ENCODE peak calls at places on chromosomes 2 and 18, in five cellular contexts. One of them, this sample, is unnamed.

GRCh38 chr2:223460774-223461211 is 141.4 kb downstream of the SCG2 start:
- DNase-seq in germinal center: no peak
- DNase-seq in T-helper 1 cell: no peak
- DNase-seq in Ammon's horn: peak; percentile 54
- DNase-seq in tibial nerve: no peak
- DNase-seq in this sample: no peak

GRCh38 chr2:144237108-144237507 is 282.8 kb downstream of the ZEB2 start:
- DNase-seq in Ammon's horn: no peak
- DNase-seq in tibial nerve: no peak
- DNase-seq in T-helper 1 cell: no peak
- DNase-seq in germinal center: no peak
- DNase-seq in this sample: no peak

GRCh38 chr2:23649819-23650218 is 264.8 kb downstream of the KLHL29 start:
- DNase-seq in germinal center: no peak
- DNase-seq in Ammon's horn: no peak
- DNase-seq in T-helper 1 cell: no peak
- DNase-seq in tibial nerve: no peak
- DNase-seq in this sample: no peak

GRCh38 chr2:119326938-119327337 is 39.7 kb downstream of the C2orf76 start:
- DNase-seq in T-helper 1 cell: no peak
- DNase-seq in tibial nerve: no peak
- DNase-seq in germinal center: no peak
- DNase-seq in Ammon's horn: no peak
- DNase-seq in this sample: no peak

GRCh38 chr2:197838036-197838435 is 33.6 kb downstream of the PLCL1 start:
- DNase-seq in T-helper 1 cell: no peak
- DNase-seq in Ammon's horn: peak; percentile 39
- DNase-seq in germinal center: no peak
- DNase-seq in tibial nerve: no peak
- DNase-seq in this sample: peak; percentile 32

GRCh38 chr2:46393352-46393820 is 86.0 kb upstream of the TMEM247 start:
- DNase-seq in Ammon's horn: no peak
- DNase-seq in T-helper 1 cell: no peak
- DNase-seq in tibial nerve: no peak
- DNase-seq in germinal center: no peak
- DNase-seq in this sample: no peak

GRCh38 chr2:39922679-39923416 is 143.8 kb upstream of the THUMPD2 start:
- DNase-seq in Ammon's horn: no peak
- DNase-seq in germinal center: no peak
- DNase-seq in T-helper 1 cell: no peak
- DNase-seq in tibial nerve: no peak
- DNase-seq in this sample: no peak

GRCh38 chr18:54358495-54358793 is 738 bp downstream of the C18orf54 start:
- DNase-seq in germinal center: no peak
- DNase-seq in Ammon's horn: no peak
- DNase-seq in T-helper 1 cell: no peak
- DNase-seq in tibial nerve: no peak
- DNase-seq in this sample: peak; percentile 12

GRCh38 chr18:46271488-46271887 is 167.3 kb downstream of the HAUS1 start:
- DNase-seq in Ammon's horn: no peak
- DNase-seq in tibial nerve: no peak
- DNase-seq in T-helper 1 cell: no peak
- DNase-seq in germinal center: no peak
- DNase-seq in this sample: no peak

GRCh38 chr2:64963719-64964118 is 25.5 kb upstream of the SLC1A4 start:
- DNase-seq in germinal center: no peak
- DNase-seq in Ammon's horn: no peak
- DNase-seq in T-helper 1 cell: no peak
- DNase-seq in tibial nerve: no peak
- DNase-seq in this sample: no peak

GRCh38 chr2:46448656-46449055 is 30.7 kb upstream of the TMEM247 start:
- DNase-seq in tibial nerve: no peak
- DNase-seq in germinal center: no peak
- DNase-seq in Ammon's horn: no peak
- DNase-seq in T-helper 1 cell: no peak
- DNase-seq in this sample: no peak

GRCh38 chr2:205698556-205699282 is 16.4 kb downstream of the NRP2 start:
- DNase-seq in germinal center: no peak
- DNase-seq in tibial nerve: no peak
- DNase-seq in Ammon's horn: no peak
- DNase-seq in T-helper 1 cell: no peak
- DNase-seq in this sample: no peak

GRCh38 chr2:28380185-28380584 is 12.5 kb upstream of the FOSL2 start:
- DNase-seq in T-helper 1 cell: no peak
- DNase-seq in germinal center: no peak
- DNase-seq in Ammon's horn: no peak
- DNase-seq in tibial nerve: no peak
- DNase-seq in this sample: no peak

GRCh38 chr18:61900504-61901281 is 7.9 kb upstream of the RNF152 start:
- DNase-seq in tibial nerve: no peak
- DNase-seq in Ammon's horn: no peak
- DNase-seq in germinal center: no peak
- DNase-seq in T-helper 1 cell: no peak
- DNase-seq in this sample: no peak

GRCh38 chr2:121640380-121641326 is 8.6 kb downstream of the CLASP1 start:
- DNase-seq in germinal center: no peak
- DNase-seq in T-helper 1 cell: no peak
- DNase-seq in Ammon's horn: peak; percentile 18
- DNase-seq in tibial nerve: no peak
- DNase-seq in this sample: peak; percentile 2

GRCh38 chr2:217837001-217837491 is 165.7 kb downstream of the TNS1 start:
- DNase-seq in Ammon's horn: peak; percentile 82
- DNase-seq in tibial nerve: peak; percentile 77
- DNase-seq in germinal center: no peak
- DNase-seq in T-helper 1 cell: no peak
- DNase-seq in this sample: no peak

GRCh38 chr18:72985686-72986085 is 117.9 kb upstream of the NETO1 start:
- DNase-seq in germinal center: no peak
- DNase-seq in Ammon's horn: no peak
- DNase-seq in T-helper 1 cell: no peak
- DNase-seq in tibial nerve: no peak
- DNase-seq in this sample: no peak

GRCh38 chr2:190466819-190467444 is 58.8 kb downstream of the MFSD6 start:
- DNase-seq in germinal center: no peak
- DNase-seq in tibial nerve: no peak
- DNase-seq in Ammon's horn: no peak
- DNase-seq in T-helper 1 cell: no peak
- DNase-seq in this sample: no peak

GRCh38 chr2:220198911-220199310 is 571.5 kb downstream of the SLC4A3 start:
- DNase-seq in Ammon's horn: peak; percentile 45
- DNase-seq in T-helper 1 cell: no peak
- DNase-seq in germinal center: no peak
- DNase-seq in tibial nerve: no peak
- DNase-seq in this sample: no peak

GRCh38 chr2:111975053-111975552 is 76.7 kb downstream of the MERTK start:
- DNase-seq in tibial nerve: no peak
- DNase-seq in T-helper 1 cell: no peak
- DNase-seq in Ammon's horn: peak; percentile 16
- DNase-seq in germinal center: no peak
- DNase-seq in this sample: no peak

GRCh38 chr18:26919656-26920055 is 54.1 kb upstream of the AQP4 start:
- DNase-seq in tibial nerve: no peak
- DNase-seq in T-helper 1 cell: no peak
- DNase-seq in germinal center: no peak
- DNase-seq in Ammon's horn: no peak
- DNase-seq in this sample: no peak

GRCh38 chr2:189131986-189132385 is 47.6 kb downstream of the COL5A2 start:
- DNase-seq in Ammon's horn: no peak
- DNase-seq in T-helper 1 cell: no peak
- DNase-seq in tibial nerve: no peak
- DNase-seq in germinal center: no peak
- DNase-seq in this sample: no peak

GRCh38 chr2:23711979-23712755 is 214.8 kb downstream of the ATAD2B start:
- DNase-seq in tibial nerve: no peak
- DNase-seq in germinal center: no peak
- DNase-seq in Ammon's horn: no peak
- DNase-seq in T-helper 1 cell: no peak
- DNase-seq in this sample: no peak

GRCh38 chr2:25358249-25358815 is 16.6 kb upstream of the DNMT3A start:
- DNase-seq in Ammon's horn: no peak
- DNase-seq in T-helper 1 cell: no peak
- DNase-seq in tibial nerve: no peak
- DNase-seq in germinal center: no peak
- DNase-seq in this sample: no peak

GRCh38 chr2:189763908-189764661 is 1.5 kb upstream of the OSGEPL1 start:
- DNase-seq in germinal center: no peak
- DNase-seq in T-helper 1 cell: no peak
- DNase-seq in Ammon's horn: no peak
- DNase-seq in tibial nerve: no peak
- DNase-seq in this sample: no peak

GRCh38 chr2:121664713-121665112 is 15.5 kb upstream of the CLASP1 start:
- DNase-seq in Ammon's horn: no peak
- DNase-seq in T-helper 1 cell: no peak
- DNase-seq in tibial nerve: no peak
- DNase-seq in germinal center: no peak
- DNase-seq in this sample: no peak

This sample was measured in putamen.